ENCODE peak calls at places on chromosomes 4 and X, in eight cellular contexts. E is NCI-H510A treated with DMSO at 0.1 percent for 48 hours, H is NCI-H2171, Q is SW 1271, D is ELF-1, V is SW480, A is SJSA1, N is GM12891. O is an unnamed sample.

GRCh38 chrX:55715847-55716246 is 1.7 kb upstream of the RRAGB start:
- DNase-seq in E (no peak), H (no peak), Q (no peak), D (peak; percentile 18), V (no peak), A (no peak), N (no peak), O (no peak)

GRCh38 chr4:98577956-98578355 is 80.5 kb downstream of the TSPAN5 start:
- DNase-seq in E (no peak), H (no peak), Q (no peak), D (no peak), V (no peak), A (no peak), N (no peak), O (no peak)

GRCh38 chr4:10117424-10118354 is 1.1 kb upstream of the WDR1 start:
- DNase-seq in E (no peak), H (no peak), Q (no peak), D (peak; percentile 66), V (no peak), A (no peak), N (no peak), O (no peak)

GRCh38 chr4:31034550-31034949 is 314.4 kb downstream of the PCDH7 start:
- DNase-seq in E (no peak), H (no peak), Q (no peak), D (no peak), V (no peak), A (no peak), N (no peak), O (no peak)

GRCh38 chr4:170748975-170749374 is 659.2 kb upstream of the AADAT start:
- DNase-seq in E (no peak), H (no peak), Q (no peak), D (no peak), V (no peak), A (no peak), N (no peak), O (no peak)

GRCh38 chrX:53831662-53832635 is 145.4 kb upstream of the HUWE1 start:
- DNase-seq in E (peak; percentile 13), H (no peak), Q (no peak), D (peak; percentile 77), V (peak; percentile 62), A (peak; percentile 7), N (peak; percentile 5), O (no peak)

GRCh38 chr4:31007858-31008257 is 287.7 kb downstream of the PCDH7 start:
- DNase-seq in E (no peak), H (no peak), Q (no peak), D (no peak), V (no peak), A (no peak), N (no peak), O (no peak)

GRCh38 chrX:40109288-40110008 is 11.7 kb upstream of the BCOR start:
- DNase-seq in E (peak; percentile 51), H (peak; percentile 52), Q (no peak), D (peak; percentile 77), V (peak; percentile 76), A (peak; percentile 71), N (no peak), O (no peak)

GRCh38 chr4:17068396-17068795 is 170.0 kb upstream of the LDB2 start:
- DNase-seq in E (no peak), H (no peak), Q (no peak), D (no peak), V (no peak), A (no peak), N (no peak), O (no peak)

GRCh38 chrX:21374163-21374993 is at the start of gene CNKSR2:
- DNase-seq in E (peak; percentile 16), H (peak; percentile 80), Q (peak; percentile 21), D (peak; percentile 91), V (no peak), A (no peak), N (peak; percentile 45), O (no peak)

GRCh38 chrX:14963447-14964236 is 90.4 kb downstream of the MOSPD2 start:
- DNase-seq in E (no peak), H (no peak), Q (no peak), D (peak; percentile 3), V (peak; percentile 66), A (peak; percentile 80), N (no peak), O (no peak)

GRCh38 chr4:100100985-100101384 is 89.3 kb downstream of the DDIT4L start:
- DNase-seq in E (no peak), H (no peak), Q (no peak), D (peak; percentile 39), V (no peak), A (no peak), N (no peak), O (no peak)

GRCh38 chr4:13612569-13612968 is 15.0 kb downstream of the BOD1L1 start:
- DNase-seq in E (no peak), H (no peak), Q (no peak), D (peak; percentile 28), V (no peak), A (no peak), N (no peak), O (no peak)

GRCh38 chrX:135384161-135384836 is 37.4 kb upstream of the SMIM10L2A start:
- DNase-seq in E (no peak), H (no peak), Q (no peak), D (no peak), V (no peak), A (no peak), N (no peak), O (no peak)

GRCh38 chr4:10664408-10664807 is 20.2 kb downstream of the CLNK start:
- DNase-seq in E (no peak), H (no peak), Q (no peak), D (peak; percentile 8), V (no peak), A (peak; percentile 4), N (no peak), O (no peak)

GRCh38 chr4:163558539-163559044 is 64.1 kb downstream of the TMA16 start:
- DNase-seq in E (no peak), H (no peak), Q (no peak), D (no peak), V (no peak), A (no peak), N (no peak), O (no peak)

GRCh38 chr4:22987861-22988260 is 295.1 kb downstream of the GBA3 start:
- DNase-seq in E (no peak), H (no peak), Q (no peak), D (no peak), V (no peak), A (peak; percentile 46), N (no peak), O (no peak)

GRCh38 chrX:130082244-130083106 is 27.8 kb downstream of the ELF4 start:
- DNase-seq in E (no peak), H (no peak), Q (no peak), D (no peak), V (no peak), A (peak; percentile 77), N (peak; percentile 35), O (no peak)

GRCh38 chr4:102614801-102615200 is 113.6 kb downstream of the NFKB1 start:
- DNase-seq in E (no peak), H (no peak), Q (no peak), D (peak; percentile 44), V (no peak), A (no peak), N (no peak), O (no peak)

GRCh38 chrX:119466970-119467369 is 1.3 kb upstream of the SLC25A5 start:
- DNase-seq in E (no peak), H (no peak), Q (no peak), D (no peak), V (no peak), A (no peak), N (no peak), O (no peak)

GRCh38 chr4:156898373-156899117 is 73.1 kb downstream of the PDGFC start:
- DNase-seq in E (no peak), H (no peak), Q (no peak), D (no peak), V (no peak), A (no peak), N (no peak), O (no peak)

GRCh38 chrX:74449937-74450330 is 28.6 kb downstream of the SLC16A2 start:
- DNase-seq in E (no peak), H (no peak), Q (no peak), D (no peak), V (no peak), A (no peak), N (no peak), O (no peak)

GRCh38 chrX:2627272-2627867 is 63.7 kb upstream of the CD99 start:
- DNase-seq in E (no peak), H (no peak), Q (no peak), D (peak; percentile 55), V (peak; percentile 47), A (peak; percentile 53), N (no peak), O (no peak)

GRCh38 chr4:102302762-102303161 is 42.5 kb downstream of the SLC39A8 start:
- DNase-seq in E (no peak), H (no peak), Q (no peak), D (no peak), V (no peak), A (no peak), N (no peak), O (no peak)

GRCh38 chr4:61294001-61294400 is 93.9 kb downstream of the ADGRL3 start:
- DNase-seq in E (peak; percentile 81), H (no peak), Q (no peak), D (no peak), V (no peak), A (no peak), N (no peak), O (no peak)

GRCh38 chrX:124940536-124940935 is 379.1 kb upstream of the TEX13C start:
- DNase-seq in E (no peak), H (no peak), Q (no peak), D (no peak), V (no peak), A (no peak), N (no peak), O (no peak)

GRCh38 chrX:39946822-39947221 is 150.9 kb downstream of the BCOR start:
- DNase-seq in E (no peak), H (no peak), Q (no peak), D (no peak), V (peak; percentile 83), A (peak; percentile 76), N (no peak), O (no peak)